ENCODE peak calls at places on chromosomes 4 and X, in eight cellular contexts. W is tibial nerve, X is H54, L is NB4, G is prostate gland, Y is lower leg skin, C is transverse colon, P is gastrocnemius medialis. S is an unnamed sample.

GRCh38 chr4:166198041-166198440 is 325.0 kb downstream of the TLL1 start:
- DNase-seq in L (no peak), W (no peak), C (no peak), Y (no peak), P (no peak), X (no peak), G (no peak), S (no peak)

GRCh38 chrX:106928227-106928626 is 8.0 kb downstream of the CLDN2 start:
- DNase-seq in Y (no peak), G (no peak), X (no peak), W (no peak), C (no peak), L (no peak), P (no peak), S (no peak)

GRCh38 chr4:152079543-152080293 is 318.9 kb upstream of the GATB start:
- DNase-seq in L (no peak), X (no peak), C (no peak), Y (no peak), G (no peak), P (no peak), W (no peak), S (no peak)

GRCh38 chr4:98377626-98378025 is 116.4 kb downstream of the RAP1GDS1 start:
- DNase-seq in L (no peak), W (no peak), G (no peak), X (no peak), C (no peak), P (no peak), Y (no peak), S (no peak)

GRCh38 chrX:30992381-30992904 is 79.4 kb downstream of the FTHL17 start:
- DNase-seq in L (no peak), Y (no peak), P (no peak), C (no peak), X (no peak), G (peak), W (no peak), S (no peak)

GRCh38 chr4:43757147-43757546 is 691.5 kb downstream of the KCTD8 start:
- DNase-seq in X (no peak), Y (no peak), W (no peak), L (no peak), P (no peak), C (no peak), G (no peak), S (no peak)

GRCh38 chrX:4322916-4323315 is 609.5 kb upstream of the PRKX start:
- DNase-seq in P (no peak), W (no peak), C (no peak), Y (no peak), X (no peak), G (no peak), L (no peak), S (no peak)

GRCh38 chr4:146637853-146638800 is 566 bp upstream of the POU4F2 start:
- DNase-seq in W (no peak), X (no peak), G (no peak), L (no peak), P (no peak), C (no peak), Y (no peak), S (no peak)

GRCh38 chr4:2799444-2799911 is 6.6 kb downstream of the SH3BP2 start:
- DNase-seq in P (no peak), G (no peak), X (no peak), C (peak), W (no peak), Y (peak), L (peak), S (no peak)

GRCh38 chrX:119391279-119391678 is 7.9 kb upstream of the SLC25A43 start:
- DNase-seq in L (peak), W (no peak), Y (no peak), P (no peak), X (peak), G (no peak), C (peak), S (no peak)

DNA sequence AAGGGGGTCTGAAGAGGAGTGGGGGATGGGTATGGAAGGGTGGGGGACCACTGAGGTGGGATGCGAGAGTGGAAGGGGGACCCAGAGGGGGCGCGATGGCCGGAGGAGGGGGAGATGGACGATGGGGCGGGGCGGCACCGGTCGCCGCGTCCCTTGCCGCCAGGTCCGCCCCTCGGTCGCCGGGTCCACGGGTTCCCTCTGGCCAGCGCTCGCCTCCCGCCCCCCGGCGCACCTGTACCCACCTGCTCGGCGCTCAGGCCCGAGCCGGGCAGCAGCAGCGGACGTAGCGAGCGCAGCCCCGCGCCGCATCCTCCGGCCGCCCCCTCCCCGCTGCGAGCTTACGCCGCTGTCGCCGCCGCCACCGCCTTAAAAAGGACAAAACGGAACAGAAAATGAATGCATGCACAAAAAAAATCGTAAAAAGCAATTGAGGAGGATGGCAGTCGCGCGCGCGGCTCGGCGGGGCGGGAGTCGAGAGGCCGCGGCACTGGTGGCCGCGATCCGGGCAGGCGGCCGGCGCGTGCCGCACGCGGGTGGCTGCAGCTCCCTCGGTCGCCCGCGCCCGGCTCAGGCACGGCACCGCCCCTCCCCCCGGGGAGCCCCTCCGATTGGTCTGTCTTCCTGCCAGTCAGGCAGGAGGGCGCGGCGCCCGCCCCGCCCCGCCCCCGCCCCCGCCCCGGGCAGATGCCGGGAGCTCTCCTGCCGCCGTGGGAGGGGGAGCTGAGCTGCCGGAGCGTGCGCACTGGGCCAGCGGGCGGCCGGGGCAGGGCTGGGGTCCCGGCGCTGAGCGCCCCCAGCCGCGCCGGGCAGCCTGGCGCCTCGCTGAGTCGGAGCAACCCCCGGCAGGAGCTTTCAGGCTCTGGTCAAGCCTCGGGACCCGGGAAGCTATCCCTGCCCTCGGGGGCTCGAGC is at the start of gene JAKMIP1:
- DNase-seq in Y (peak), P (peak), X (no peak), G (peak), C (peak), L (no peak), W (peak), S (no peak)
- TF ChIP-seq POLR2A in Y (no peak), P (no peak), X (no peak), G (no peak), C (no peak), L (no peak), W (no peak), S (no peak)

GRCh38 chr4:15234101-15234500 is 193.7 kb upstream of the C1QTNF7 start:
- DNase-seq in L (peak), C (no peak), P (no peak), G (no peak), Y (no peak), X (peak), W (no peak), S (no peak)
- TF ChIP-seq POLR2A in L (no peak), C (no peak), P (no peak), G (no peak), Y (no peak), X (no peak), W (no peak), S (no peak)

GRCh38 chrX:48589482-48590162 is 7.7 kb upstream of the WDR13 start:
- DNase-seq in W (no peak), P (no peak), L (no peak), X (no peak), C (no peak), Y (no peak), G (peak), S (no peak)
- TF ChIP-seq POLR2A in W (no peak), P (peak), L (no peak), X (no peak), C (no peak), Y (no peak), G (no peak), S (no peak)

GRCh38 chrX:45860450-45860849 is 659.8 kb upstream of the DIPK2B start:
- DNase-seq in L (no peak), P (no peak), Y (no peak), G (no peak), W (no peak), C (no peak), X (no peak), S (no peak)
- TF ChIP-seq POLR2A in L (no peak), P (no peak), Y (no peak), G (no peak), W (no peak), C (no peak), X (no peak), S (no peak)

GRCh38 chr4:183098080-183098722 is 856 bp upstream of the WWC2 start:
- DNase-seq in C (peak), X (peak), Y (peak), L (no peak), P (no peak), G (peak), W (peak), S (peak)

GRCh38 chr4:183097251-183098079 is 1.6 kb upstream of the WWC2 start:
- DNase-seq in L (peak), Y (peak), P (no peak), G (no peak), C (peak), X (no peak), W (peak), S (no peak)

GRCh38 chr4:183100298-183100599 is 1.2 kb downstream of the WWC2 start:
- DNase-seq in Y (no peak), G (no peak), P (no peak), X (no peak), C (no peak), L (no peak), W (no peak), S (no peak)

GRCh38 chr4:183099537-183100297 is 660 bp downstream of the WWC2 start:
- DNase-seq in G (peak), Y (peak), X (peak), W (no peak), P (no peak), L (peak), C (no peak), S (no peak)

GRCh38 chr4:183098723-183099536 is at the start of gene WWC2:
- DNase-seq in W (peak), C (peak), X (peak), L (peak), P (peak), G (peak), Y (peak), S (peak)
- TF ChIP-seq POLR2A in W (peak), C (peak), X (peak), L (peak), P (peak), G (peak), Y (no peak), S (peak)

GRCh38 chrX:37779857-37780256 is at the start of gene CYBB:
- DNase-seq in G (no peak), W (no peak), X (no peak), C (no peak), P (no peak), Y (no peak), L (peak), S (no peak)
- TF ChIP-seq POLR2A in G (no peak), W (no peak), X (no peak), C (peak), P (no peak), Y (no peak), L (no peak), S (no peak)

GRCh38 chrX:49199906-49200771 is at the start of gene SYP:
- DNase-seq in X (peak), P (peak), G (peak), W (peak), C (peak), L (peak), Y (peak), S (peak)
- TF ChIP-seq POLR2A in X (peak), P (peak), G (peak), W (peak), C (peak), L (peak), Y (no peak), S (peak)